ENCODE peak calls at places on chromosomes 16 and 17, in six cellular contexts. R is H9, V is neuronal stem cell, Q is IMR-90, Z is mesendoderm, T is H1. U is an unnamed sample.

GRCh38 chr16:29820730-29821662 is 734 bp downstream of the MVP start:
- DNase-seq in R (no peak), V (no peak), Q (no peak), Z (no peak), T (no peak), U (peak; percentile 23)

GRCh38 chr16:78684040-78684611 is 584.7 kb downstream of the WWOX start:
- DNase-seq in R (no peak), V (no peak), Q (peak; percentile 43), Z (no peak), T (no peak), U (peak; percentile 96)

GRCh38 chr17:28807925-28808641 is 34.5 kb downstream of the FAM222B start:
- DNase-seq in R (no peak), V (no peak), Q (peak; percentile 92), Z (no peak), T (no peak), U (peak; percentile 97)

GRCh38 chr17:27345141-27345904 is 51.4 kb downstream of the WSB1 start:
- DNase-seq in R (peak; percentile 97), V (peak; percentile 49), Q (peak; percentile 28), Z (peak; percentile 95), T (peak; percentile 81), U (peak; percentile 29)

GRCh38 chr17:29514792-29515191 is 52.0 kb downstream of the ABHD15 start:
- DNase-seq in R (no peak), V (no peak), Q (peak; percentile 43), Z (no peak), T (no peak), U (no peak)

GRCh38 chr16:74667215-74667765 is 613 bp upstream of the RFWD3 start:
- DNase-seq in R (peak; percentile 55), V (peak; percentile 20), Q (peak; percentile 3), Z (peak; percentile 54), T (no peak), U (peak; percentile 26)

GRCh38 chr16:53565300-53565699 is 62.3 kb upstream of the AKTIP start:
- DNase-seq in R (no peak), V (no peak), Q (no peak), Z (no peak), T (no peak), U (no peak)

GRCh38 chr17:2563061-2563460 is 30.4 kb upstream of the PAFAH1B1 start:
- DNase-seq in R (no peak), V (no peak), Q (no peak), Z (peak; percentile 26), T (no peak), U (no peak)

GRCh38 chr17:33819539-33819938 is 435.5 kb upstream of the CCL2 start:
- DNase-seq in R (no peak), V (no peak), Q (no peak), Z (no peak), T (no peak), U (no peak)

GRCh38 chr17:57051886-57052342 is 33.1 kb upstream of the AKAP1 start:
- DNase-seq in R (no peak), V (no peak), Q (no peak), Z (no peak), T (no peak), U (no peak)

GRCh38 chr17:11583306-11583992 is 14.8 kb upstream of the DNAH9 start:
- DNase-seq in R (no peak), V (no peak), Q (no peak), Z (no peak), T (no peak), U (no peak)

GRCh38 chr17:76688165-76688622 is 22.6 kb downstream of the MXRA7 start:
- DNase-seq in R (no peak), V (no peak), Q (no peak), Z (no peak), T (no peak), U (no peak)

GRCh38 chr17:49194297-49194607 is 16.1 kb downstream of the GNGT2 start:
- DNase-seq in R (no peak), V (no peak), Q (no peak), Z (no peak), T (no peak), U (no peak)

GRCh38 chr17:5022171-5022711 is 13.0 kb downstream of the SLC52A1 start:
- DNase-seq in R (no peak), V (no peak), Q (no peak), Z (no peak), T (no peak), U (no peak)

GRCh38 chr16:82671743-82672142 is 45.0 kb downstream of the CDH13 start:
- DNase-seq in R (no peak), V (no peak), Q (no peak), Z (peak; percentile 44), T (no peak), U (no peak)

GRCh38 chr16:65698943-65699342 is 577.1 kb upstream of the CDH11 start:
- DNase-seq in R (no peak), V (no peak), Q (no peak), Z (peak; percentile 8), T (no peak), U (peak; percentile 5)

GRCh38 chr16:48590476-48590875 is 19.5 kb downstream of the N4BP1 start:
- DNase-seq in R (no peak), V (no peak), Q (no peak), Z (no peak), T (no peak), U (no peak)

GRCh38 chr17:80414803-80415625 is at the start of gene ENDOV:
- DNase-seq in R (peak; percentile 96), V (peak; percentile 94), Q (peak; percentile 91), Z (peak; percentile 96), T (peak; percentile 38), U (peak; percentile 96)
- H3K4ac ChIP-seq in R (no peak within 1 kb of the TSS), V (no peak within 1 kb of the TSS), Q (peak within 1 kb of the TSS; percentile 96), Z (peak within 1 kb of the TSS; percentile 75), T (no peak within 1 kb of the TSS), U (peak within 1 kb of the TSS; percentile 71)

DNA sequence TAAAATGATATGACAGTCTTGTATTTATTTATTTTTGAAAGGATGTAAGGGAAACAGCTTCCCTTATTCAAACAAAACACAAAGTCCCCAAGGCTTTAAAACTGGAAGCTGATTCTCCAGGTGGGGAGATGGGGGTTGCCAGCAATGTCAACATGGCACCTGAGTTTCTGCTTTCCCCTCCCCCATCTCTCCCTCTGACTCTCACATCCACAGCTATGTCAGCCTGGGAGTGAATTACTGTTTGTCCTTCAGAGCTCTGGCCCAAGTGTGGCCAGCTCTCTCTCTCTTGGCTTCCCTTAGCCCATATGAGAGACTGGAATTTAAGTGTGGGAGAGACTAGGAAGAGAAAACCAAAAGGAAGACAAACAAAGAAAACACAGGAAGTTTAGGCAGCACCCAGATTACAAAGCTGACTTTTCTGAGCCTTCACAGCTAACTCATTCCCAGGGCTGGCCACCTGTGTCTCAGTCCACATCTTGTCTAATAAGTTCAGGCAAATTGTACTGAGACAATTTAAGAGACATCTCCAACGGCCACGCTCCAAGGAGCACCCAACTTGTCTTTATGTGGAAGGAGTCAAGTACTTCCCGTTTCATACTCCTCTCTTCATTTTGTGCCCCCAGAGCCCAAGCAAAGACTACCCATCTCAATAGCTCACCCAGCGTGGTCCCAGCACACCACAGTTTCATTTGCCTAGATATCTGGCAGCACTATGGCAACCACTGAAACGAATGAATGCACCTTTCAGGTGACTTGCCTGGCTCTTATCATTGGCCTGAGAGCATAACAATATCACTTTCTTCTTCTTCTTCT is 69.2 kb downstream of the SOX9 start:
- DNase-seq in R (no peak), V (no peak), Q (peak; percentile 36), Z (no peak), T (no peak), U (no peak)
- H2BK15ac ChIP-seq in R (no peak overlapping the region), V (no peak overlapping the region), Q (peak overlapping the region; percentile 32), Z (no peak overlapping the region), T (no peak overlapping the region), U (peak overlapping the region; percentile 4)

GRCh38 chr17:73909156-73909555 is 264.9 kb upstream of the SDK2 start:
- DNase-seq in R (no peak), V (no peak), Q (no peak), Z (no peak), T (no peak), U (no peak)
- H3K27me3 ChIP-seq in R (peaks cover 24% of the 10 kb centered on the region), V (no peaks in the 10 kb centered on the region), Q (no peaks in the 10 kb centered on the region), Z (peaks cover 7% of the 10 kb centered on the region), T (peaks cover 4% of the 10 kb centered on the region), U (no peaks in the 10 kb centered on the region)

DNA sequence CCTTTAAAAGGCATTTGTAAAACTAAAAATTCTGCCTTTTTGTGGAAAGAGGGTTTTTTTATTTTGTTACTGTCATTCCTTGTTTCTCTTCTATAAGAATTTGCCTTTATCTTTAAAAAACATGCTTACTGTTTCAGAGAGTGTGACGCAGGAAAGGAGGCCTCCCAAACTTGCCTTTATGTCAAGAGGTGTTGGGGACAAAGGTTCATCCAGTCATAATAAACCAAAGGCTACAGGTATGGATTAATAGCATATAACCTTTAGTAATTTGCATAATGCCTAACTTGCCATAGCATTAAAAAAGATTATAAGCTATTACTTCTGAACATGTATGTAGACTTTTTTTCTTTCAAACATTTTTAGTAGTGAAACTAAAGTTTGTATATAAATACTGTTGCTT is 34.2 kb downstream of the CYLD start:
- DNase-seq in R (no peak), V (no peak), Q (no peak), Z (no peak), T (no peak), U (no peak)
- H3K4ac ChIP-seq in R (no peak overlapping the region), V (no peak overlapping the region), Q (no peak overlapping the region), Z (no peak overlapping the region), T (no peak overlapping the region), U (no peak overlapping the region)

DNA sequence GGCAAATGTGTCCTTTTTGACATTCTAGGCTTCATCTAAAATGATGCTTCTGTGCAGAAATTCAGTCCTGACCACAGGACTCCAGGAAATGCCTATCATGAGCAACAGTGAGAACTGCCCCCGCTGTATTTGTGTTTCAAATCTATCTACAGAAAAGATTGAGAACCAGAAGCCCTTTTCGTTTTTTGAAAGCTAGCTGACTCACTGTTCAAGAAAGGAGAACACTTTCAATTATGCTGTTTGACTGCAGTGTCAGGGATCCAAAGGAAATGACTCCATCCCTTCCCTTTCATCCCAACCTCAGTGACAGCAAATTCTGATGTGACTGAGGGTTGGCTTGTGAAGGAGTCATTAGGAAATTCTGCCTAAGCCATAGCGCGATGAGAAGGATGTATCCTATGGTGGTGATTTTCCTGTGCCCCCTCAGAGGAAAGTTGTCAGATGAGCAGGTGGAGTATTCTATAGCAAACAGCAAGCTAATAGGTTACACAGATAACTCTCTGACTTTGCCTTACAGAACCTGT is 622.3 kb downstream of the TMEM114 start:
- DNase-seq in R (no peak), V (no peak), Q (no peak), Z (no peak), T (no peak), U (no peak)
- H2BK15ac ChIP-seq in R (no peak overlapping the region), V (no peak overlapping the region), Q (no peak overlapping the region), Z (no peak overlapping the region), T (no peak overlapping the region), U (no peak overlapping the region)

DNA sequence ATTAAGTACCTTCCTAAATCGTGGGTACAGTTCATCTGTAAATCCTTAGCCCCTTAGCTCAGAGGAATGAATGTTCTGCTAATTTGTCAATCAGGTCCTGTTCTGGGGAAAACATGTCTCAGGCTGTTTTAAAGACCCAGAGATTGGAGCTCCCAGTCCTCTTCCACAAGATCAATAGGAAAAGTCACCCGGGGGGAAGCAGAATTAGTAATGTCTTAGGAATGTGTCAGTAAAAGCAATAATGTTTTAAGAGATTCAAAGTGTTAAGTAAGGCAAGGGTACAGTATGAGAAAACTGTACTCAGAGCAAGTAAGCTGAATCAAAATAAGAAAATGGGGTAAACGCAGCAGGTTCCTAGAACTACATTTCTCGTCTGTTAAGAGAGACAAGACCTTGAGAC is 193.0 kb upstream of the C17orf78 start:
- DNase-seq in R (no peak), V (no peak), Q (peak; percentile 15), Z (peak; percentile 51), T (no peak), U (peak; percentile 61)
- H3K27me3 ChIP-seq in R (no peaks in the 10 kb centered on the region), V (no peaks in the 10 kb centered on the region), Q (no peaks in the 10 kb centered on the region), Z (no peaks in the 10 kb centered on the region), T (no peaks in the 10 kb centered on the region), U (no peaks in the 10 kb centered on the region)

U was measured in mesenchymal stem cell.